ENCODE peak calls at places on chromosomes 11 and 22, in ten cellular contexts. S is AG10803, K is cardiac fibroblast, N is foreskin fibroblast, X is brain microvascular endothelial cell, O is lower lobe of right lung, A is adrenal gland, Y is HepG2, Z is body of pancreas, T is psoas muscle. M is an unnamed sample.

GRCh38 chr11:27277843-27278242 is 85.2 kb downstream of the CCDC34 start:
- DNase-seq in S (no peak), K (no peak), N (no peak), X (no peak), O (no peak), A (no peak), Y (no peak), Z (no peak), T (no peak), M (no peak)

GRCh38 chr11:17798253-17798652 is 63.7 kb downstream of the KCNC1 start:
- DNase-seq in S (no peak), K (no peak), N (no peak), X (no peak), O (no peak), A (no peak), Y (no peak), Z (no peak), T (peak), M (no peak)

GRCh38 chr11:130096823-130097222 is 27.1 kb downstream of the APLP2 start:
- DNase-seq in S (no peak), K (no peak), N (no peak), X (no peak), O (no peak), A (no peak), Y (no peak), Z (no peak), T (no peak), M (no peak)

GRCh38 chr11:842370-843002 is at the start of the genes POLR2L and TSPAN4:
- DNase-seq in S (peak), K (peak), N (peak), X (peak), O (peak), A (peak), Y (peak), Z (peak), T (peak), M (peak)

GRCh38 chr11:72493426-72494108 is 59.2 kb upstream of the CLPB start:
- DNase-seq in S (no peak), K (peak), N (no peak), X (no peak), O (no peak), A (no peak), Y (no peak), Z (no peak), T (no peak), M (no peak)

GRCh38 chr11:117953029-117953671 is 23.9 kb upstream of the TMPRSS13 start:
- DNase-seq in S (no peak), K (no peak), N (no peak), X (no peak), O (no peak), A (no peak), Y (no peak), Z (no peak), T (no peak), M (no peak)

GRCh38 chr22:28440517-28441366 is 238.9 kb downstream of the TTC28 start:
- DNase-seq in S (peak), K (peak), N (peak), X (peak), O (no peak), A (peak), Y (no peak), Z (peak), T (no peak), M (no peak)

GRCh38 chr11:83044958-83045712 is 26.6 kb downstream of the RAB30 start:
- DNase-seq in S (peak), K (peak), N (peak), X (peak), O (no peak), A (peak), Y (no peak), Z (no peak), T (no peak), M (no peak)

GRCh38 chr11:16815047-16815767 is 76.8 kb downstream of the C11orf58 start:
- DNase-seq in S (peak), K (peak), N (peak), X (no peak), O (peak), A (peak), Y (no peak), Z (peak), T (peak), M (peak)

GRCh38 chr11:2296913-2297622 is 4.7 kb downstream of the C11orf21 start:
- DNase-seq in S (no peak), K (no peak), N (no peak), X (no peak), O (no peak), A (no peak), Y (no peak), Z (peak), T (peak), M (peak)

GRCh38 chr11:641806-642370 is 4.8 kb downstream of the DRD4 start:
- DNase-seq in S (no peak), K (no peak), N (no peak), X (no peak), O (no peak), A (no peak), Y (no peak), Z (no peak), T (no peak), M (no peak)

GRCh38 chr22:36457688-36458450 is 23.6 kb downstream of the TXN2 start:
- DNase-seq in S (peak), K (peak), N (no peak), X (no peak), O (no peak), A (peak), Y (no peak), Z (peak), T (peak), M (no peak)

GRCh38 chr11:35567737-35568465 is 42.5 kb upstream of the PAMR1 start:
- DNase-seq in S (peak), K (no peak), N (no peak), X (no peak), O (peak), A (no peak), Y (no peak), Z (peak), T (no peak), M (no peak)

GRCh38 chr22:30266445-30267381 is at the start of gene OSM:
- DNase-seq in S (no peak), K (no peak), N (no peak), X (no peak), O (peak), A (peak), Y (no peak), Z (no peak), T (peak), M (peak)

GRCh38 chr22:35460678-35461077 is 60.7 kb downstream of the MCM5 start:
- DNase-seq in S (no peak), K (no peak), N (no peak), X (no peak), O (no peak), A (no peak), Y (no peak), Z (no peak), T (no peak), M (no peak)

GRCh38 chr11:12013771-12014170 is 5.3 kb upstream of the DKK3 start:
- DNase-seq in S (no peak), K (no peak), N (no peak), X (no peak), O (no peak), A (no peak), Y (no peak), Z (no peak), T (no peak), M (no peak)

GRCh38 chr11:73235236-73235786 is 17.2 kb downstream of the P2RY2 start:
- DNase-seq in S (no peak), K (no peak), N (no peak), X (no peak), O (no peak), A (peak), Y (no peak), Z (no peak), T (peak), M (peak)

GRCh38 chr22:50282361-50283144 is 12.4 kb upstream of the MAPK11 start:
- DNase-seq in S (peak), K (peak), N (no peak), X (peak), O (peak), A (peak), Y (no peak), Z (peak), T (no peak), M (peak)

GRCh38 chr22:30305906-30306628 is 16.8 kb upstream of the CASTOR1 start:
- DNase-seq in S (no peak), K (no peak), N (no peak), X (no peak), O (no peak), A (no peak), Y (no peak), Z (no peak), T (no peak), M (no peak)

GRCh38 chr11:113265343-113265742 is 49.0 kb upstream of the TTC12 start:
- DNase-seq in S (no peak), K (no peak), N (no peak), X (no peak), O (no peak), A (no peak), Y (no peak), Z (no peak), T (no peak), M (no peak)

GRCh38 chr11:17186932-17187692 is 20.7 kb downstream of the PIK3C2A start:
- DNase-seq in S (no peak), K (no peak), N (no peak), X (no peak), O (no peak), A (no peak), Y (no peak), Z (no peak), T (no peak), M (no peak)

GRCh38 chr11:129999407-129999806 is 3.2 kb downstream of the PRDM10 start:
- DNase-seq in S (no peak), K (no peak), N (no peak), X (no peak), O (no peak), A (no peak), Y (peak), Z (no peak), T (no peak), M (no peak)

GRCh38 chr11:39541945-39542351 is 1917.5 kb downstream of the LRRC4C start:
- DNase-seq in S (no peak), K (no peak), N (no peak), X (no peak), O (no peak), A (no peak), Y (no peak), Z (no peak), T (no peak), M (no peak)

GRCh38 chr22:17563936-17564391 is 666 bp downstream of the SLC25A18 start:
- DNase-seq in S (peak), K (peak), N (peak), X (no peak), O (no peak), A (no peak), Y (no peak), Z (peak), T (no peak), M (no peak)

GRCh38 chr11:118263694-118264567 is at the start of gene MPZL2:
- DNase-seq in S (no peak), K (no peak), N (no peak), X (no peak), O (peak), A (peak), Y (peak), Z (peak), T (no peak), M (peak)

GRCh38 chr11:115420524-115420923 is 83.7 kb downstream of the CADM1 start:
- DNase-seq in S (no peak), K (no peak), N (no peak), X (no peak), O (no peak), A (no peak), Y (no peak), Z (no peak), T (no peak), M (no peak)

GRCh38 chr11:74746868-74747267 is 1.8 kb upstream of the RNF169 start:
- DNase-seq in S (no peak), K (no peak), N (no peak), X (no peak), O (no peak), A (no peak), Y (no peak), Z (no peak), T (no peak), M (no peak)

GRCh38 chr11:7515544-7515943 is 1.7 kb downstream of the PPFIBP2 start:
- DNase-seq in S (no peak), K (no peak), N (no peak), X (no peak), O (no peak), A (no peak), Y (peak), Z (no peak), T (no peak), M (no peak)

GRCh38 chr11:92707173-92707619 is 262.3 kb upstream of the MTNR1B start:
- DNase-seq in S (no peak), K (no peak), N (no peak), X (no peak), O (no peak), A (no peak), Y (no peak), Z (no peak), T (peak), M (no peak)

GRCh38 chr11:128394436-128395089 is 192.8 kb downstream of the ETS1 start:
- DNase-seq in S (peak), K (peak), N (no peak), X (peak), O (no peak), A (no peak), Y (no peak), Z (no peak), T (no peak), M (no peak)

GRCh38 chr11:16603890-16604783 is 134.3 kb upstream of the C11orf58 start:
- DNase-seq in S (no peak), K (peak), N (no peak), X (peak), O (peak), A (peak), Y (no peak), Z (peak), T (peak), M (peak)

GRCh38 chr11:14029971-14030531 is 67.5 kb downstream of the SPON1 start:
- DNase-seq in S (peak), K (peak), N (peak), X (peak), O (peak), A (peak), Y (no peak), Z (peak), T (peak), M (peak)

GRCh38 chr11:123956752-123957151 is 13.1 kb upstream of the OR6T1 start:
- DNase-seq in S (no peak), K (no peak), N (no peak), X (no peak), O (no peak), A (no peak), Y (no peak), Z (no peak), T (no peak), M (no peak)

GRCh38 chr11:116602637-116602942 is 170.2 kb downstream of the BUD13 start:
- DNase-seq in S (no peak), K (no peak), N (no peak), X (no peak), O (no peak), A (no peak), Y (no peak), Z (no peak), T (no peak), M (no peak)

GRCh38 chr11:120694706-120695105 is 183.2 kb downstream of the GRIK4 start:
- DNase-seq in S (no peak), K (no peak), N (no peak), X (no peak), O (no peak), A (no peak), Y (no peak), Z (no peak), T (no peak), M (no peak)

DNA sequence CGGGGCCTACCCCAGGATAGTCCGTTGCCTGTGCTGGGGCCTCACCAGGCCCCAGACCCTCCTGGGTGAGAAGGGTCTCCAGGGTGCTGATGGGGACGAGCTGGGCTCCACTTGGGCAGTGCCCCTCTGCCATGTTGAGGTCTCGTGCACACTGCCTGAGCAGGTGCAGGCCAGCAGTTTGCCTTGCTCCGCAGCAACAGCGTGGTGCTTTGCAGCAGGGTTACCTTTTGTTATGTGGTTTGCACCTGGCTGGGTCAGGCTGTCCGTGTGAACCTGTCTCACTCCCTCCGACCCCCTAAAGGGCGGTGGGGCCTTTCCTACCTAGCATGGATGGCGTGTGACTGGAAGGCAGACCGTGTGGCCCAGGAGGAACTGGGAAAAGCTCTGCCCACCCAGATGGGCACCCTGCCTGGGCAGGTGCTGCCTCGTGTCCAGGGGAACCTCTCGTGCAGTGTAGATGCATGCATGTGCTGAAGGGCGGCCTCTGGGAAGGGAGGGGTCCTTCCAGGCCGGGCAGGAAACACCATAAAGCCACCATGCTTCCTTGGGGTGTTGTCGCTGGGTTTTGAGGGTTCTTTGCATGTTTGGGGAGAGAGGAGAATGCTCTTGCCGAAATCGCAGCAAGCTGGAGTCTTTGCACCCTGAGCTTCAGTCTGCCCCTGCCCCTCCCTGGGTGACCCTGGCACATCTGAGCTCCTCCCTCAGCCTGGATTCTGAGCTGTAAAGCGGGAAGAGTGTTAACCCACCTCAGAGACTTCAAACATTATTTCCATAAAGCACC is 75.4 kb upstream of the PPARA start:
- DNase-seq in S (no peak), K (no peak), N (no peak), X (no peak), O (peak), A (peak), Y (no peak), Z (peak), T (peak), M (peak)
- H3K4me3 ChIP-seq in S (peak), K (peak), N (peak), X (peak), O (peak), A (peak), Y (no peak), Z (peak), T (peak), M (peak)

GRCh38 chr11:61882879-61883278 is 8.5 kb downstream of the FADS3 start:
- DNase-seq in S (no peak), K (no peak), N (no peak), X (no peak), O (no peak), A (no peak), Y (no peak), Z (no peak), T (no peak), M (no peak)
- TF ChIP-seq CTCF in S (no peak), K (no peak), N (no peak), X (no peak), O (no peak), A (no peak), Y (no peak), Z (no peak), T (no peak), M (no peak)

DNA sequence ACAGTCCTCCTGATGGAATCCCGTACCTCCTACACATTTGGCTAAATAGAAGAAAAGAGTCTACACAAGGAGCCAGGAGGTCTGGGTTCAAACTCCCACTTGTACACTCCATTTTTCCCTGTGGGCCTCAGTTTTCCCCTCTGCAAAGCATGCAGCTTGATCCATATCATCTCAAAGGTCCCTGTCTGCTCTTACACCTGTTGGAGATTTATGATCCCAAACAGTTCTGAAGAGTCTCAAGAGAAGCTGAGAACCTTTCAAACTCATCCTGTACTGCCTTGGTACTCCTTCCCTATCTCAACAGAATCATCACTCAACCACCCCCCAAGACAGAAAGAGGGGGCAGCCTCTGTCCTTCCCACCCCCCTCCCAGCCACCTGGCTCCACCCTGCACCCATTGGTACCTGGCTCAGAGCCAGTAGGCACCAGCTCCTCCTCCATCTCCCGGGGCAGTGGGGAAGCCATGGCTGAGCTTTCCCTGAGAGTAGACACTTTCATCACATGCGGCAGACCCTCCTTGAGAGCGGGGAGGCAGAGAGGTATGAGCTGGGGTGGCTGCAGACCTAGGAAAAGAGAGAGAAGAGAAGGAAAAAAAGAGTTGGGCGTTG is 3.3 kb downstream of the TNKS1BP1 start:
- DNase-seq in S (no peak), K (peak), N (no peak), X (no peak), O (no peak), A (no peak), Y (no peak), Z (peak), T (peak), M (no peak)
- H3K4me3 ChIP-seq in S (peak), K (peak), N (peak), X (peak), O (peak), A (peak), Y (no peak), Z (no peak), T (peak), M (peak)

GRCh38 chr11:43931717-43932039 is 10.8 kb upstream of the C11orf96 start:
- DNase-seq in S (no peak), K (no peak), N (no peak), X (no peak), O (no peak), A (no peak), Y (no peak), Z (no peak), T (no peak), M (no peak)
- TF ChIP-seq CTCF in S (peak), K (no peak), N (peak), X (no peak), O (no peak), A (no peak), Y (no peak), Z (no peak), T (peak), M (peak)

DNA sequence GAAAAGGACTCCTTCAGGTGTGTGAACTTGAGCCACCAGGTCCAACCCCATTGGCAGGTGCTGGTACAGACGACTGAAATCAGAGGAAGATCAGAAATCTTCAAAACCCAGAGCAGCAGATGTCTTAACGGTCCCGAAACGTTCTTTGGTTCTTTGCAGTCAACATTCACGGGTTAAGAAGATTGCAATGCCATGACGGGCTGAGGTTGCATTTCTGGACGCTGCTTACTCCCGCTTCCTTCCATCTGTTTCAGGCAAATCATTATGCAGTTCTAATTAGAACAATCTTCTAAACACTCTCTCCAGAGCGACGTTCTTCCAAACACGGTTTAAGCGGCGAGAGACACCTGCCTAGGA is 504 bp upstream of the LUZP2 start:
- DNase-seq in S (no peak), K (no peak), N (no peak), X (no peak), O (no peak), A (no peak), Y (no peak), Z (no peak), T (no peak), M (no peak)
- H3K4me3 ChIP-seq in S (peak), K (peak), N (peak), X (peak), O (peak), A (peak), Y (peak), Z (no peak), T (peak), M (peak)

DNA sequence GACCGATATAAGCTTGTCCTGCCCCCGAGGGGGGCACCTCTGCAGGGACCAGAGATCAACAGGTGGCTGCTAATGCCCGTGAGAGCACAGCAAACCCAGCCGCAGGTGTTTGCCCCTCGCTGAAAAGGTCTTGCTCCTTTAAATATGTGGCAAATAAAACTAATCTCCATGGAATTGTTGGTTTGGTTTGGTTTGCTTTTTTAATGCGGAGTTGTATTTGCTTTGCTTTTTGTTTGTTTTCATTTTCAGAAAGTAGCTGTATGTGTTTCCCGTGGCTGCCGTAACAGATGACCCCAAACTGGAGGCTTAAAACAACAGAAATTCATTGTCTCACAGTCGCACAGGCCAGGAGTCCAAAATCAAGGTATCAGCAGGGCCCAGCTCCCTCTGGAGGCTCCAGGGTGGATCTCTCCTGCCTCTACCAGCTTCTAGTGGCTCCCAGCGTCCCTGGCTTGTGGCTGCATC is 93.0 kb downstream of the CELSR1 start:
- DNase-seq in S (no peak), K (no peak), N (no peak), X (no peak), O (no peak), A (no peak), Y (peak), Z (no peak), T (no peak), M (no peak)
- TF ChIP-seq CTCF in S (peak), K (no peak), N (peak), X (peak), O (no peak), A (no peak), Y (peak), Z (no peak), T (no peak), M (no peak)

M was measured in upper lobe of right lung.